ENCODE peak calls at places on chromosomes 2 and 18, in six cellular contexts. D, W, F, T, R and M are unnamed samples.

GRCh38 chr2:171956135-171956830 is 34.0 kb downstream of the HAT1 start:
- DNase-seq in T (no peak), F (no peak), W (no peak), R (no peak), D (peak; percentile 23), M (no peak)

GRCh38 chr2:172640389-172640788 is 84.5 kb downstream of the PDK1 start:
- DNase-seq in F (no peak), T (no peak), W (no peak), R (no peak), D (no peak), M (peak; percentile 65)

GRCh38 chr2:212147921-212148513 is 390.6 kb downstream of the ERBB4 start:
- DNase-seq in F (no peak), D (peak; percentile 31), W (no peak), T (no peak), R (no peak), M (peak; percentile 1)

GRCh38 chr18:75422341-75422910 is 5.1 kb downstream of the SMIM21 start:
- DNase-seq in F (no peak), W (no peak), T (no peak), R (no peak), D (no peak), M (peak; percentile 23)

GRCh38 chr2:100260712-100261620 is 61.3 kb downstream of the LONRF2 start:
- DNase-seq in W (peak; percentile 86), F (peak; percentile 68), T (no peak), R (peak; percentile 79), D (peak; percentile 82), M (peak; percentile 85)

GRCh38 chr18:37341016-37341415 is 224.6 kb downstream of the CELF4 start:
- DNase-seq in D (no peak), W (no peak), F (no peak), T (no peak), R (no peak), M (no peak)

GRCh38 chr2:46389417-46389916 is 89.9 kb upstream of the TMEM247 start:
- DNase-seq in W (no peak), R (peak; percentile 20), D (peak; percentile 13), T (no peak), F (no peak), M (peak; percentile 25)

GRCh38 chr2:204289066-204289465 is 256.2 kb upstream of the PARD3B start:
- DNase-seq in R (no peak), W (no peak), T (no peak), F (no peak), D (no peak), M (no peak)

GRCh38 chr2:129849559-129850160 is 129.8 kb upstream of the RAB6C start:
- DNase-seq in D (peak; percentile 78), T (no peak), W (peak; percentile 67), F (peak; percentile 73), R (no peak), M (peak; percentile 78)

GRCh38 chr18:11518788-11519685 is 90.4 kb upstream of the SLC35G4 start:
- DNase-seq in R (peak; percentile 86), W (peak; percentile 83), D (peak; percentile 58), F (peak; percentile 51), T (peak; percentile 38), M (peak; percentile 55)

GRCh38 chr2:229713371-229714079 is 830 bp downstream of the DNER start:
- DNase-seq in D (peak; percentile 6), W (peak; percentile 51), F (peak; percentile 59), T (no peak), R (peak; percentile 70), M (no peak)

GRCh38 chr2:11768940-11769339 is 22.5 kb downstream of the LPIN1 start:
- DNase-seq in D (no peak), R (no peak), W (no peak), T (no peak), F (no peak), M (no peak)

GRCh38 chr2:241095594-241096290 is 6.3 kb downstream of the MTERF4 start:
- DNase-seq in F (no peak), R (no peak), T (no peak), D (no peak), W (no peak), M (no peak)

GRCh38 chr2:98777710-98778109 is 46.8 kb upstream of the MGAT4A start:
- DNase-seq in D (no peak), T (no peak), R (no peak), W (no peak), F (no peak), M (no peak)

GRCh38 chr2:197107291-197108269 is 181.1 kb upstream of the PGAP1 start:
- DNase-seq in R (no peak), F (no peak), D (peak; percentile 95), T (no peak), W (peak; percentile 81), M (peak; percentile 69)

GRCh38 chr2:95274291-95275150 is at the start of gene PROM2:
- DNase-seq in F (no peak), W (peak; percentile 89), T (no peak), D (no peak), R (peak; percentile 91), M (no peak)

GRCh38 chr18:71784777-71785176 is 759.4 kb downstream of the CBLN2 start:
- DNase-seq in F (no peak), W (peak; percentile 25), D (no peak), R (no peak), T (no peak), M (no peak)
- H2BK15ac ChIP-seq in F (no peak overlapping the region), W (no peak overlapping the region), D (no peak overlapping the region), R (no peak overlapping the region), T (no peak overlapping the region), M (no peak overlapping the region)

GRCh38 chr18:41071826-41072225 is 883.2 kb upstream of the PIK3C3 start:
- DNase-seq in D (no peak), T (no peak), R (no peak), F (no peak), W (no peak), M (no peak)

GRCh38 chr18:41072946-41073345 is 882.1 kb upstream of the PIK3C3 start:
- DNase-seq in F (no peak), T (no peak), W (no peak), R (no peak), D (peak; percentile 32), M (peak; percentile 52)

GRCh38 chr18:41075212-41075611 is 879.8 kb upstream of the PIK3C3 start:
- DNase-seq in W (peak; percentile 53), F (no peak), T (no peak), R (no peak), D (peak; percentile 72), M (peak; percentile 94)

GRCh38 chr18:41077076-41077475 is 878.0 kb upstream of the PIK3C3 start:
- DNase-seq in T (no peak), W (no peak), D (no peak), F (no peak), R (no peak), M (no peak)

GRCh38 chr18:41073372-41073954 is 881.6 kb upstream of the PIK3C3 start:
- DNase-seq in F (no peak), T (no peak), W (no peak), D (peak; percentile 62), R (no peak), M (peak; percentile 90)
- H3K4me2 ChIP-seq in F (no peak overlapping the region), T (no peak overlapping the region), W (no peak overlapping the region), D (no peak overlapping the region), R (no peak overlapping the region), M (peak overlapping the region; percentile 64)

GRCh38 chr2:154307007-154307406 is 391.5 kb upstream of the KCNJ3 start:
- DNase-seq in D (no peak), T (no peak), W (no peak), R (no peak), F (no peak), M (no peak)

DNA sequence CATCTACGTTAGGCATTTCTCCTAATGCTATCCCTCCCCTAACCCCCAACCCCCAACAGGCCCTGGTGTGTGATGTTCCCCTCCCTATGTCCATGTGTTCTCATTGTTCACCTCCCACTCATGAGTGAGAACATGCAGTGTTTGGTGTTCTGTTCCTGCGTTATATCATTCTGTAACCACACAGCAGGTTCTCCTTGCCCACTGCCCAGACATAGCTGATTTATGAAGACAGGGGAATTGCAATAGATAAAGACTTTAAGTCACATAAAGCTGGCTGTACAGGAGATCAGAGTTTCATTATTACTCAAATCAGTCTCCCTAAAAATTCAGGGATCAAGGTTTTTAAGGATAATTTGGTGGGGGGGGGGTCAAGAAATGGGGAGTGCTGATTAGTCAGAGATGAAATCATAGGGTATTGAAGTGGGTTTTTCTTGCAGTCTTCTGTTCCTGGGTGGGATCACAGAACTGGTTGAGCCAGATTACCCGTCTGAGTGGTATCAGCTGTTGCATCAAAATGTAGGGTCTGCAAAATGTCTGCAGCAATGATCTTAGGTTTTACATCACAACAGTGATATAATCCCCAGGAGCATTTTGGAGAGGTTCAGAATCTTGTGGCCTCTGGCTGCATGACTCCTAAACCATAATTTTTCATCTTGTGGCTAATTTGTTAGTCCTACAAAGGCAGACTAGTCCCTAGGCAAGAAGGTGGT is 392.1 kb upstream of the KCNJ3 start:
- DNase-seq in D (no peak), F (no peak), R (no peak), T (no peak), W (no peak), M (no peak)
- H2BK15ac ChIP-seq in D (no peak overlapping the region), F (no peak overlapping the region), R (no peak overlapping the region), T (no peak overlapping the region), W (no peak overlapping the region), M (no peak overlapping the region)

GRCh38 chr2:1863861-1864260 is 119.5 kb upstream of the PXDN start:
- DNase-seq in F (no peak), T (no peak), R (no peak), W (no peak), D (no peak), M (no peak)
- H3K4me2 ChIP-seq in F (no peak overlapping the region), T (no peak overlapping the region), R (no peak overlapping the region), W (no peak overlapping the region), D (no peak overlapping the region), M (no peak overlapping the region)